ENCODE peak calls at places on chromosomes 4 and X, in four cellular contexts. T is aorta, N is pancreas, D is Panc1. B is an unnamed sample. For H3K4me1, the result is how much of the 10 kb centered on the place peaks cover.

GRCh38 chr4:104615926-104616325 is 121.2 kb upstream of the CXXC4 start:
- ATAC-seq in N (no peak), D (no peak), T (no peak), B (no peak)

GRCh38 chrX:96682516-96682915 is 2.1 kb upstream of the DIAPH2 start:
- ATAC-seq in T (no peak), N (no peak), D (no peak), B (no peak)

GRCh38 chr4:1614854-1615595 is 69.1 kb downstream of the FAM53A start:
- ATAC-seq in D (no peak), T (no peak), N (no peak), B (no peak)

GRCh38 chr4:151922306-151922705 is 161.5 kb upstream of the GATB start:
- ATAC-seq in D (no peak), N (no peak), T (no peak), B (no peak)

GRCh38 chr4:82382756-82383155 is 9.0 kb upstream of the HNRNPD start:
- ATAC-seq in N (no peak), T (no peak), D (no peak), B (no peak)

GRCh38 chr4:26020083-26020668 is 106.2 kb downstream of the SMIM20 start:
- ATAC-seq in T (no peak), D (no peak), N (no peak), B (no peak)

GRCh38 chr4:153758688-153759406 is 977 bp downstream of the RNF175 start:
- ATAC-seq in T (no peak), N (no peak), D (peak), B (no peak)

GRCh38 chr4:102533916-102534315 is 32.8 kb downstream of the NFKB1 start:
- ATAC-seq in T (no peak), D (no peak), N (peak), B (no peak)

GRCh38 chr4:24519649-24520048 is 64.7 kb downstream of the DHX15 start:
- ATAC-seq in D (no peak), N (peak), T (no peak), B (no peak)

GRCh38 chr4:86999244-86999643 is 64.4 kb downstream of the AFF1 start:
- ATAC-seq in N (no peak), D (no peak), T (no peak), B (no peak)

GRCh38 chr4:3827616-3828492 is 61.7 kb downstream of the ADRA2C start:
- ATAC-seq in D (peak), N (peak), T (peak), B (peak)

GRCh38 chr4:188778880-188779279 is 639.6 kb downstream of the TRIML1 start:
- ATAC-seq in D (no peak), T (no peak), N (no peak), B (no peak)

GRCh38 chr4:139243448-139244365 is 36.3 kb downstream of the MGARP start:
- ATAC-seq in D (peak), N (peak), T (peak), B (peak)

GRCh38 chr4:94834496-94834895 is 76.7 kb downstream of the BMPR1B start:
- ATAC-seq in T (no peak), D (no peak), N (no peak), B (no peak)

GRCh38 chr4:48483777-48484493 is 792 bp downstream of the SLC10A4 start:
- ATAC-seq in D (peak), T (no peak), N (peak), B (peak)

GRCh38 chrX:67725471-67725870 is 181.7 kb downstream of the AR start:
- ATAC-seq in T (no peak), D (no peak), N (no peak), B (no peak)

GRCh38 chr4:110059556-110060191 is 138.7 kb downstream of the ELOVL6 start:
- ATAC-seq in N (peak), D (no peak), T (no peak), B (no peak)

GRCh38 chr4:168318266-168318895 is at the start of gene DDX60:
- ATAC-seq in T (peak), D (peak), N (peak), B (peak)

GRCh38 chrX:12865359-12865758 is 1.5 kb upstream of the TLR7 start:
- ATAC-seq in N (peak), T (no peak), D (no peak), B (no peak)

GRCh38 chr4:74623041-74623440 is 171.3 kb downstream of the BTC start:
- ATAC-seq in D (peak), T (no peak), N (peak), B (no peak)

GRCh38 chr4:151739118-151739517 is 21.7 kb downstream of the GATB start:
- ATAC-seq in N (no peak), D (no peak), T (no peak), B (no peak)

GRCh38 chr4:4436244-4436823 is 49.4 kb downstream of the NSG1 start:
- ATAC-seq in N (no peak), D (no peak), T (no peak), B (no peak)

GRCh38 chr4:183200453-183200852 is 101.4 kb downstream of the WWC2 start:
- ATAC-seq in T (no peak), D (peak), N (peak), B (no peak)

GRCh38 chrX:118370921-118371624 is 25.2 kb downstream of the WDR44 start:
- ATAC-seq in D (no peak), T (no peak), N (no peak), B (no peak)

GRCh38 chr4:86594559-86595425 is 677 bp downstream of the PTPN13 start:
- ATAC-seq in T (peak), D (peak), N (peak), B (peak)

GRCh38 chr4:162706051-162706450 is 460.6 kb downstream of the NAF1 start:
- ATAC-seq in T (no peak), N (no peak), D (no peak), B (no peak)

GRCh38 chr4:153651961-153652784 is 31.9 kb upstream of the TLR2 start:
- ATAC-seq in N (peak), T (peak), D (no peak), B (peak)

GRCh38 chr4:41594439-41594838 is 56.5 kb downstream of the LIMCH1 start:
- ATAC-seq in T (no peak), N (no peak), D (no peak), B (no peak)

GRCh38 chr4:41600243-41600642 is 62.3 kb downstream of the LIMCH1 start:
- ATAC-seq in D (no peak), N (peak), T (no peak), B (no peak)

GRCh38 chr4:41598580-41598979 is 60.6 kb downstream of the LIMCH1 start:
- ATAC-seq in T (no peak), D (no peak), N (no peak), B (no peak)

GRCh38 chr4:41599192-41599786 is 61.3 kb downstream of the LIMCH1 start:
- ATAC-seq in D (no peak), N (no peak), T (no peak), B (no peak)

GRCh38 chr4:41597494-41597893 is 59.5 kb downstream of the LIMCH1 start:
- ATAC-seq in D (no peak), T (no peak), N (no peak), B (no peak)
- H3K4me1 ChIP-seq in D (under half), T (under half), N (under half), B (under half)

GRCh38 chrX:107449490-107450175 is at the start of gene FRMPD3:
- ATAC-seq in T (no peak), D (peak), N (peak), B (no peak)
- H3K4me3 ChIP-seq in T (peak), D (peak), N (no peak), B (peak)

GRCh38 chrX:112840382-112841113 is at the start of gene AMOT:
- ATAC-seq in T (peak), D (peak), N (peak), B (peak)

GRCh38 chrX:112841820-112842157 is 1.2 kb upstream of the AMOT start:
- ATAC-seq in N (no peak), T (no peak), D (no peak), B (no peak)

GRCh38 chrX:112841114-112841819 is 636 bp upstream of the AMOT start:
- ATAC-seq in D (peak), T (peak), N (peak), B (peak)

GRCh38 chrX:112837531-112837930 is 3.1 kb downstream of the AMOT start:
- ATAC-seq in D (no peak), T (no peak), N (no peak), B (no peak)

GRCh38 chrX:112839856-112840255 is 775 bp downstream of the AMOT start:
- ATAC-seq in N (no peak), T (no peak), D (no peak), B (no peak)
- H3K4me1 ChIP-seq in N (under half), T (under half), D (under half), B (under half)

GRCh38 chr4:55121246-55121645 is 4.1 kb downstream of the KDR start:
- ATAC-seq in T (no peak), N (no peak), D (no peak), B (no peak)

GRCh38 chr4:55117511-55117910 is 7.9 kb downstream of the KDR start:
- ATAC-seq in N (no peak), D (no peak), T (no peak), B (no peak)

GRCh38 chr4:55118397-55118796 is 7.0 kb downstream of the KDR start:
- ATAC-seq in N (no peak), T (no peak), D (no peak), B (no peak)

GRCh38 chr4:55111601-55112000 is 13.8 kb downstream of the KDR start:
- ATAC-seq in D (no peak), N (no peak), T (no peak), B (no peak)

DNA sequence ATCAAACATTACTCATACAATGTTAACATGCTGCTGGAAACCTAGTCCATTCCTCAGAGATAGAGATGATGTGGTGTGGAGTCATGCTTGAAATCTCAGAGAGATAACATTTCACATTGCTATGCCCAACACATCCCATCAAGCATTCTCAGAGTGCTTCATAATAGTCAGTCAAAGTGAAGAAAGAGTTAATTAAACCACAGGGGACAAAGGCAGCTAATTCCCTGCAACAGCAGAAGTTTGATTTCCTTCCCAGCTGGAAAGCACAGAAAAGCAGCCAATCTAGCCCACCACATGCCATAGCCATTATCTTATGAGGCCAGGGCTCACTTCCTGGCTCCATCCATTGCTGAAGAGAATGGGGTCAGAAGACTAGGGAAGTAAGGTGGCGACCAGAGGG is 8.9 kb downstream of the KDR start:
- ATAC-seq in N (no peak), T (no peak), D (no peak), B (no peak)
- H3K4me3 ChIP-seq in N (no peak), T (no peak), D (no peak), B (no peak)

GRCh38 chr4:176779421-176779820 is 13.3 kb downstream of the VEGFC start:
- ATAC-seq in D (no peak), N (no peak), T (no peak), B (no peak)
- H3K4me1 ChIP-seq in D (under half), N (under half), T (under half), B (under half)

DNA sequence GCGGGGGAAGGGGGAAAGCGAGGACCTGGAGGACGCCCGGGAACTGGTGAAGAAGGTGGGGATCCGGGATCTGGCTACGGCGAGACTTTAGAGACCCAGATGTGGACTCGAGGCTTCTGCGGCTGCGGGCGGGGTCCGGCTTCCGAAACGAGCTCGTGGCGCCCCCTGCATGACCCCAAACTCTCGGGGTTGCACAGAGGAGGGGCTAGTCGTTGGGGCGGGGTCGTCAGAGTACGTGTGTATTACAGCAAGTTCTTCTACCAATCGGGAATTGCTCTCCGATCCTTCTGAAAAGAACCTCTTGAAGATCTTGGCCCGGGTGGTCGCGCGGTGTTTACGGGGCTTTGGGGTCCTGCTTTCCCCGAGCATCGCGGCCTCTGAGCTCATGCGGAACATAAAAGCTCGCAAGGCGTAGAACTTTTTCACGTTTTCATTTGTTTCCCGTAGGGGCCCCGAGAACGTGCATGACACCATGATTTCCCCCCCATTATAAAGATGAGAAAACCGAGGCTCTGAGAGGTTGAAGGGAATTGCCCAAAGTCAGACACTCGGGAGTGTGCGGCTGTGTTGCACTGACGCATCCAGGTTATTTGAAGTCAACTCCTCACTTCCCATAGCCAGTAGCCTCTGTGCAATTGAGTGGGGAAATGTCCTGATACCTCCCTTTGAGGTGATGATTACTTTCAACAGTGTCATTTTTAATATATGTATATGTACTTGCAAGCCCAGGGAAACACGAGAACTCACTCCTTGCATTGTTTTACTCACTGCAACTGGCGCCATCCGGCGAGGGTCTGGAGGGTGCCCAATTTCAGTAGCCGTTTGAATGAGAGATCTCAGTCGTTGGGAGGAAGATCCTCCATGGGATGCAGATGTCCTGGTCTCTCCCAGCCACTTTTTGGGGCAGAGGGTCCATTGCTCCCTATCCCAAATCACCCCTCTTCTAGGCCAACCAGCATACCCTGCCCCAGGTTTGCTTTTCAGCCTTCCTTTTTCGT is at the start of gene BEND4:
- ATAC-seq in T (no peak), N (no peak), D (peak), B (no peak)
- H3K4me3 ChIP-seq in T (peak), N (peak), D (peak), B (peak)

GRCh38 chr4:78660559-78660958 is 109.0 kb downstream of the ANXA3 start:
- ATAC-seq in N (no peak), D (no peak), T (no peak), B (no peak)
- H3K4me1 ChIP-seq in N (under half), D (under half), T (under half), B (under half)

DNA sequence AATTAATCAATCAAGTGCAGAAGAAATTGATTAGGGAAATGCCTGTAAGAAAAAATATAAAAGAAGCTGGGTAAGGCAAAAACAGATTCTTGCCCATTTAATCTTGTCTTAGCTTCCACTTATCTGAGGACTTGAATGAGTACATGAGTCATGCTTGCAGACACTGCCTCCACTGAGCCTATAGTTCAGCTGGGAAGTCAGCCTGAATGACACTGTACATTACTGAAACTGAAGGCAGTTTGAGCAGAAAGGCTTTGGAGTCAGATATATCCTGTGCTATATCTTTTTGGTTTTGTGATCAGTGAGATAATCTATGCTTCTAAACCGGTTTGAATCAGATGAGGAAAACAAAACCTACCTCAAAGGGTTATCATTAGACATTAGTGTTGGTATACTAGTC is 61.3 kb downstream of the NUDT11 start:
- ATAC-seq in D (no peak), T (no peak), N (no peak), B (no peak)
- H3K4me3 ChIP-seq in D (no peak), T (no peak), N (no peak), B (no peak)

GRCh38 chrX:153515435-153515834 is 2.0 kb upstream of the ATP2B3 start:
- ATAC-seq in T (no peak), N (no peak), D (no peak), B (no peak)

GRCh38 chrX:153511784-153512500 is 5.5 kb upstream of the ATP2B3 start:
- ATAC-seq in D (no peak), N (no peak), T (no peak), B (no peak)

GRCh38 chrX:153512501-153512893 is 4.9 kb upstream of the ATP2B3 start:
- ATAC-seq in N (no peak), D (no peak), T (no peak), B (no peak)

GRCh38 chrX:153514259-153514658 is 3.2 kb upstream of the ATP2B3 start:
- ATAC-seq in N (no peak), D (no peak), T (no peak), B (no peak)

DNA sequence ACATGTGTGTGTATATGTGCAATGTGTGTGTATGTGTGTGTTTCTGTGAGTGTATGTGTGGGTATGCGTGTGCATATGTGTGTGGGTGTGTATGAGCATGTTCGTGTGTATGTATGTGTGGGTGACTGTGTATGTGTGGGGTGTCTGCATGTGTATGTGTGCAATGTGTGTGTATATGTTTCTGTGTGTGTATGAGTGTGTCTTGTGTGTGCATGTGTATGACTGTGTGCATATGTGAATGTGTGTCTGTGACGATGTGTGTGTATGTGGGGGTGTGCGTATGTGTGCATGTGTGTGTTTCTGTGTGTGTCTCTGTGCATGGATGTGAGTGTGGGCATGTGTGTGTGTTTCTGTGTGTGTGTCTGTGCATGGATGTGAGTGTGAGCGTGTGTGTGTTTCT is 4.2 kb upstream of the ATP2B3 start:
- ATAC-seq in D (no peak), N (no peak), T (no peak), B (no peak)
- H3K4me1 ChIP-seq in D (under half), N (under half), T (under half), B (under half)

GRCh38 chr4:40651280-40651679 is 21.6 kb upstream of the RBM47 start:
- ATAC-seq in D (no peak), T (no peak), N (no peak), B (no peak)

GRCh38 chr4:40661803-40662202 is 32.1 kb upstream of the RBM47 start:
- ATAC-seq in N (no peak), T (no peak), D (no peak), B (no peak)

GRCh38 chr4:40656221-40656863 is 26.7 kb upstream of the RBM47 start:
- ATAC-seq in N (no peak), T (no peak), D (no peak), B (no peak)
- H3K4me3 ChIP-seq in N (no peak), T (no peak), D (no peak), B (no peak)